ENCODE peak calls at places on chromosomes 16 and 17, in ten cellular contexts. S, C, L, M, K, B, T, V, O and X are unnamed samples.
A peak's percentile ranks its signal among the peaks of the same experiment; 100 is the strongest.

GRCh38 chr16:3695610-3696369 is 21.5 kb downstream of the TRAP1 start:
- DNase-seq in T (no peak), C (no peak), L (no peak), O (no peak), S (no peak), V (no peak), B (no peak), K (no peak), M (no peak), X (no peak)

GRCh38 chr17:1713878-1714487 is 3.8 kb upstream of the TLCD2 start:
- DNase-seq in C (no peak), L (peak; percentile 58), M (no peak), O (no peak), T (no peak), B (no peak), V (peak; percentile 4), K (no peak), S (no peak), X (no peak)

GRCh38 chr17:43545383-43545632 is 832 bp downstream of the ETV4 start:
- DNase-seq in T (no peak), L (no peak), C (no peak), S (peak; percentile 39), M (no peak), K (peak; percentile 18), O (peak; percentile 36), V (peak; percentile 45), B (peak; percentile 15), X (peak; percentile 24)

GRCh38 chr17:78307887-78308633 is 51.8 kb downstream of the SOCS3 start:
- DNase-seq in O (no peak), T (no peak), B (no peak), K (no peak), C (no peak), M (no peak), V (no peak), L (no peak), S (no peak), X (no peak)

GRCh38 chr17:4897198-4897657 is 2.1 kb upstream of the C17orf107 start:
- DNase-seq in L (no peak), C (no peak), V (no peak), T (no peak), K (no peak), M (no peak), S (no peak), O (no peak), B (no peak), X (no peak)

GRCh38 chr16:64317601-64318000 is 804.3 kb downstream of the CDH11 start:
- DNase-seq in C (no peak), T (no peak), L (no peak), O (no peak), S (no peak), M (no peak), V (no peak), B (no peak), K (no peak), X (no peak)

GRCh38 chr16:24580665-24581064 is 41.3 kb downstream of the RBBP6 start:
- DNase-seq in T (no peak), V (no peak), M (no peak), S (no peak), C (no peak), L (no peak), K (no peak), O (no peak), B (no peak), X (no peak)

GRCh38 chr17:260031-260791 is 78.8 kb upstream of the DOC2B start:
- DNase-seq in B (no peak), L (no peak), S (no peak), M (peak; percentile 34), C (no peak), T (peak; percentile 3), K (no peak), O (no peak), V (peak; percentile 73), X (no peak)

GRCh38 chr16:50677351-50677750 is 3.8 kb downstream of the SNX20 start:
- DNase-seq in S (no peak), V (no peak), C (no peak), O (no peak), L (no peak), B (no peak), T (no peak), K (no peak), M (no peak), X (no peak)